ENCODE peak calls at places on chromosomes 1 and 21, in four cellular contexts. A, J, M and U are unnamed samples.
A peak's percentile ranks its signal among the peaks of the same experiment; 100 is the strongest.

GRCh38 chr1:241113557-241113956 is 243.4 kb downstream of the RGS7 start:
- DNase-seq in A (no peak), J (no peak), M (no peak), U (no peak)

GRCh38 chr1:67347688-67348472 is 40.2 kb downstream of the IL12RB2 start:
- DNase-seq in J (no peak), A (no peak), M (no peak), U (no peak)

GRCh38 chr1:228376651-228377631 is 29.7 kb downstream of the TRIM11 start:
- DNase-seq in J (no peak), A (no peak), M (no peak), U (no peak)

GRCh38 chr1:35202048-35202719 is 9.2 kb upstream of the SFPQ start:
- DNase-seq in A (peak; percentile 75), J (peak; percentile 77), M (peak; percentile 60), U (peak; percentile 43)

GRCh38 chr1:43357251-43357650 is 1.5 kb upstream of the CDC20 start:
- DNase-seq in M (no peak), A (no peak), J (no peak), U (no peak)

GRCh38 chr1:29970747-29971325 is 734.5 kb downstream of the PTPRU start:
- DNase-seq in M (no peak), A (no peak), J (no peak), U (no peak)

GRCh38 chr1:217660353-217661062 is 29.4 kb downstream of the SPATA17 start:
- DNase-seq in A (no peak), M (no peak), J (no peak), U (no peak)

GRCh38 chr1:155178441-155179106 is 4.9 kb downstream of the TRIM46 start:
- DNase-seq in J (no peak), A (peak; percentile 0), M (no peak), U (no peak)

GRCh38 chr1:46535063-46535462 is 16.4 kb downstream of the KNCN start:
- DNase-seq in J (no peak), A (peak; percentile 43), M (peak; percentile 8), U (no peak)

GRCh38 chr1:20735581-20736111 is 3.1 kb upstream of the SH2D5 start:
- DNase-seq in J (no peak), A (no peak), M (no peak), U (no peak)

GRCh38 chr1:215076312-215076711 is 6.2 kb upstream of the KCNK2 start:
- DNase-seq in A (peak; percentile 3), M (no peak), J (no peak), U (no peak)

GRCh38 chr1:111747282-111747734 is 8.1 kb upstream of the INKA2 start:
- DNase-seq in J (peak; percentile 21), M (peak; percentile 47), A (peak; percentile 84), U (peak; percentile 85)

GRCh38 chr1:187252923-187253322 is 424.2 kb downstream of the PLA2G4A start:
- DNase-seq in M (no peak), J (no peak), A (no peak), U (no peak)

GRCh38 chr1:233114860-233115259 is 164.4 kb downstream of the NTPCR start:
- DNase-seq in M (no peak), A (no peak), J (peak; percentile 76), U (peak; percentile 60)

GRCh38 chr1:37237948-37238347 is 203.6 kb upstream of the GRIK3 start:
- DNase-seq in J (no peak), M (no peak), A (no peak), U (no peak)

GRCh38 chr1:205477759-205478247 is 22.0 kb upstream of the BLACAT1 start:
- DNase-seq in M (no peak), A (no peak), J (no peak), U (no peak)

GRCh38 chr1:2108877-2109580 is 58.8 kb downstream of the PRKCZ start:
- DNase-seq in A (no peak), J (no peak), M (no peak), U (no peak)

GRCh38 chr1:160366731-160367515 is at the start of gene NHLH1:
- DNase-seq in J (no peak), M (no peak), A (no peak), U (no peak)

GRCh38 chr1:169809370-169810095 is 14.8 kb upstream of the METTL18 start:
- DNase-seq in J (no peak), A (peak; percentile 20), M (peak; percentile 10), U (peak; percentile 14)

GRCh38 chr1:4033732-4034131 is 133.7 kb upstream of the C1orf174 start:
- DNase-seq in J (no peak), A (no peak), M (no peak), U (no peak)

GRCh38 chr1:111878649-111879048 is 110.8 kb downstream of the KCND3 start:
- DNase-seq in A (no peak), M (no peak), J (no peak), U (no peak)

GRCh38 chr1:43430831-43431230 is 22.9 kb downstream of the HYI start:
- DNase-seq in J (no peak), A (no peak), M (no peak), U (no peak)

GRCh38 chr1:221961532-221962292 is 219.8 kb upstream of the DUSP10 start:
- DNase-seq in J (peak; percentile 75), A (peak; percentile 59), M (peak; percentile 1), U (peak; percentile 66)

GRCh38 chr1:103266036-103266435 is 157.7 kb upstream of the COL11A1 start:
- DNase-seq in J (no peak), A (no peak), M (no peak), U (no peak)

GRCh38 chr21:41411449-41412089 is 14.5 kb upstream of the MX1 start:
- DNase-seq in M (no peak), A (peak; percentile 17), J (no peak), U (no peak)

GRCh38 chr1:22051607-22052114 is 848 bp upstream of the CDC42 start:
- DNase-seq in A (no peak), J (no peak), M (no peak), U (no peak)